ENCODE peak calls at places on chromosomes 11 and 22, in seven cellular contexts. N is epithelial cell of esophagus, P is heart left ventricle, G is endothelial cell, K is WTC11, M is psoas muscle, X is fibroblast of mammary gland. L is an unnamed sample.

GRCh38 chr11:111135101-111135500 is 110.4 kb upstream of the POU2AF2 start:
- DNase-seq in X (no peak), G (no peak), N (no peak), K (no peak), M (no peak), P (no peak), L (no peak)

GRCh38 chr11:128530119-128531091 is 57.0 kb downstream of the ETS1 start:
- DNase-seq in N (peak; percentile 88), K (no peak), P (no peak), M (peak; percentile 61), G (no peak), X (peak; percentile 99), L (no peak)

GRCh38 chr11:128624269-128625170 is 37.2 kb upstream of the ETS1 start:
- DNase-seq in G (no peak), M (peak; percentile 61), N (no peak), K (no peak), P (no peak), X (no peak), L (no peak)

GRCh38 chr22:49411236-49411635 is 416.4 kb downstream of the BRD1 start:
- DNase-seq in X (no peak), N (no peak), G (no peak), P (no peak), K (no peak), M (no peak), L (no peak)

GRCh38 chr11:13962562-13963168 is at the start of gene SPON1:
- DNase-seq in G (peak; percentile 79), M (no peak), X (peak; percentile 24), N (no peak), P (peak; percentile 37), K (peak; percentile 73), L (peak; percentile 58)

GRCh38 chr22:19289475-19290161 is 1.9 kb downstream of the CLTCL1 start:
- DNase-seq in X (peak; percentile 69), G (no peak), P (no peak), N (peak; percentile 70), K (no peak), M (no peak), L (no peak)

GRCh38 chr11:73225851-73226250 is 7.8 kb downstream of the P2RY2 start:
- DNase-seq in X (no peak), G (no peak), K (no peak), P (no peak), N (no peak), M (peak; percentile 26), L (no peak)

GRCh38 chr11:79437274-79437980 is 3.4 kb downstream of the TENM4 start:
- DNase-seq in N (peak; percentile 59), G (peak; percentile 70), P (peak; percentile 72), M (peak; percentile 76), X (peak; percentile 49), K (peak; percentile 85), L (peak; percentile 63)

GRCh38 chr11:3781423-3781822 is 15.9 kb downstream of the NUP98 start:
- DNase-seq in K (no peak), X (peak; percentile 54), N (peak; percentile 54), G (no peak), M (no peak), P (no peak), L (no peak)

GRCh38 chr22:36073476-36073875 is 44.9 kb upstream of the RBFOX2 start:
- DNase-seq in N (no peak), X (peak; percentile 84), M (no peak), P (no peak), G (no peak), K (no peak), L (no peak)

GRCh38 chr11:119166368-119167076 is 2.0 kb upstream of the NLRX1 start:
- DNase-seq in M (peak; percentile 15), G (no peak), P (no peak), K (no peak), N (peak; percentile 82), X (peak; percentile 63), L (no peak)

GRCh38 chr11:79119491-79120284 is 321.1 kb downstream of the TENM4 start:
- DNase-seq in N (no peak), P (no peak), G (no peak), M (no peak), K (no peak), X (no peak), L (no peak)

GRCh38 chr22:37237371-37238268 is 6.4 kb downstream of the RAC2 start:
- DNase-seq in G (no peak), M (peak; percentile 12), K (no peak), N (no peak), X (no peak), P (no peak), L (no peak)

DNA sequence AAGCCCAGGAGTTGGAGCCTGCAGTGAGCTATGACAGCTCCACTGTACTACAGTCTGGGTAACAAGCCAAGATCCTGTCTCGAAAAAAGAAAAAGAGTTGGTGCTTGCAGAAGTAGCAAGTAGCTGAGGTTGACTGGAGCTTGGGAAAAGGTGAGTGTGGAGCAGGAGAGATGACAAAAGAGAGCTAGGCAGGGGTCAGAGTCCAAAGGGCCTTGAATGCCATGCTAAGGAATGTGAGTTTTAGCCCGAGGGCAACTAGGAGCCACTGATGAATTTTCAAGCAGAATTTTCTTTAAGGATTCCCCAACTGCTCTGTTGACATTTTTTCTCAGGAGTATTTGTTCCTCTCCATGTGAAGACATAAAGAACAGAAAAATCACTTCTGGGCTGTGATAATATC is 3.1 kb downstream of the AP1B1 start:
- DNase-seq in K (no peak), N (no peak), X (no peak), M (no peak), P (no peak), G (no peak), L (no peak)
- TF ChIP-seq CTCF in K (no peak), N (no peak), X (no peak), M (no peak), P (no peak), G (no peak), L (no peak)

DNA sequence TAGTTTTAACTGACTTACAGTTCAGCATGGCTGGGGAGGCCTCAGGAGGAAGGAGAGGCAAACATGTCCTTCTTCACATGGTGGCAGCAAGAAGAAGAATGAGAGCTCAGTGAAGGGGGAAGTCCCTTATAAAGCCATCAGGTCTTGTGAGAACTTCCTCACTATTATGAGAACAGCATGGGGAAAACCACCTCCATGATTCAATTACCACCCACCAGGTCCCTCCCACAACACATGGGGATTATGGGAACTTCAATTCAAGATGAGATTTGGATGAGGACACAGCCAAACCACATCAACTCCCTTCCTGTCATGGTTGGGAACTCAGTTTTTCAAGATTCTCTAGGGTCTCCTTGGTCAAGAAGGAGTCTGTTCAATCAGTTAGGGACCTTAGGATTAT is 432.9 kb upstream of the CNTN5 start:
- DNase-seq in M (no peak), P (no peak), N (no peak), K (no peak), G (no peak), X (no peak), L (no peak)
- TF ChIP-seq CTCF in M (no peak), P (no peak), N (no peak), K (no peak), G (no peak), X (no peak), L (no peak)

GRCh38 chr11:43923327-43924111 is 18.9 kb upstream of the C11orf96 start:
- DNase-seq in G (no peak), X (peak; percentile 78), M (peak; percentile 75), K (no peak), N (peak; percentile 71), P (peak; percentile 57), L (no peak)

GRCh38 chr11:43922974-43923326 is 19.5 kb upstream of the C11orf96 start:
- DNase-seq in N (no peak), M (no peak), P (no peak), G (no peak), K (no peak), X (no peak), L (no peak)

GRCh38 chr11:43925063-43925931 is 17.1 kb upstream of the C11orf96 start:
- DNase-seq in M (no peak), K (no peak), G (no peak), N (no peak), P (no peak), X (no peak), L (no peak)

GRCh38 chr11:43925932-43926505 is 16.4 kb upstream of the C11orf96 start:
- DNase-seq in G (no peak), M (peak; percentile 59), K (no peak), N (no peak), P (no peak), X (no peak), L (no peak)

GRCh38 chr11:43924112-43924855 is 18.2 kb upstream of the C11orf96 start:
- DNase-seq in K (peak; percentile 30), M (peak; percentile 54), P (no peak), X (no peak), N (no peak), G (no peak), L (no peak)
- TF ChIP-seq CTCF in K (no peak), M (peak; percentile 8), P (no peak), X (no peak), N (no peak), G (peak; percentile 28), L (no peak)

DNA sequence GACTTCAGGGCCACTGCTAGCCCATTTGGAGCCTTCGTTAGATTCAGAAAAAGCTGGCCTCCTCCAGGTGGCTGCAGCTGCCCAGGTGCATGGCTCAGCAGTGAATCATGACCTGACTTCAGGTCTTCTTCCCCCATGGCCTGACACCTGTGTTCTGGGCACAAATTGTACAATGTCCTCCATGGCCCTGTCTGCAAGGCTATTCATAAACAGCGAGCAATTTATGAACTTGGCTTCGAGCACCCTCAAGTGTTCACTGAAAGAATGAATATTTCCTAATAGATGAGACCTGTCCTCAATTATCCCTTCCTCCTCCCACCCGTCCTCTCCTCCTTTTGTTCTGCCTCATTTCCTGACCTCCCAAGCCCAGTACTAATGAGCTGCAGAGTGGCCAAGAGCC is 12.2 kb upstream of the VPS37C start:
- DNase-seq in G (no peak), P (no peak), X (peak; percentile 46), N (peak; percentile 8), M (no peak), K (no peak), L (no peak)
- TF ChIP-seq CTCF in G (no peak), P (peak; percentile 15), X (peak; percentile 30), N (no peak), M (peak; percentile 15), K (no peak), L (no peak)

GRCh38 chr11:31237819-31238771 is 131.4 kb downstream of the DCDC1 start:
- DNase-seq in M (no peak), N (peak; percentile 63), P (no peak), G (no peak), K (peak; percentile 17), X (peak; percentile 28), L (no peak)

GRCh38 chr11:31236052-31236652 is 133.4 kb downstream of the DCDC1 start:
- DNase-seq in M (no peak), P (no peak), X (peak; percentile 9), K (no peak), G (no peak), N (peak; percentile 34), L (no peak)

GRCh38 chr11:31240340-31240904 is 129.1 kb downstream of the DCDC1 start:
- DNase-seq in X (peak; percentile 59), M (no peak), G (peak; percentile 56), P (no peak), K (peak; percentile 39), N (peak; percentile 63), L (peak; percentile 13)
- TF ChIP-seq CTCF in X (peak; percentile 69), M (peak; percentile 52), G (peak; percentile 61), P (peak; percentile 62), K (peak; percentile 37), N (peak; percentile 76), L (peak; percentile 80)

L was measured in progenitor cell of endocrine pancreas.